ENCODE peak calls at places on chromosomes 13 and 19, in four cellular contexts. W, G, E and J are unnamed samples.

GRCh38 chr19:42596391-42597071 is 1.8 kb upstream of the CEACAM8 start:
- DNase-seq in G (peak), W (no peak), E (peak), J (peak)

GRCh38 chr13:63455938-63456337 is 2040.3 kb upstream of the PCDH20 start:
- DNase-seq in W (no peak), G (no peak), E (no peak), J (no peak)

GRCh38 chr13:96089749-96090239 is at the start of gene HS6ST3:
- DNase-seq in E (peak), G (no peak), W (peak), J (peak)

GRCh38 chr13:108342369-108343289 is 73.1 kb downstream of the TNFSF13B start:
- DNase-seq in E (no peak), W (no peak), G (peak), J (no peak)

GRCh38 chr13:50887153-50887552 is 22.4 kb upstream of the RNASEH2B start:
- DNase-seq in G (no peak), E (no peak), W (no peak), J (no peak)

GRCh38 chr19:47414469-47414868 is 4.9 kb downstream of the MEIS3 start:
- DNase-seq in G (no peak), W (no peak), E (no peak), J (no peak)

GRCh38 chr13:113457510-113457909 is 4.2 kb upstream of the ADPRHL1 start:
- DNase-seq in E (no peak), G (no peak), W (no peak), J (no peak)

GRCh38 chr19:9054768-9055167 is 32.1 kb upstream of the OR1M1 start:
- DNase-seq in E (no peak), G (no peak), W (peak), J (no peak)

GRCh38 chr13:102250448-102250847 is 151.4 kb downstream of the FGF14 start:
- DNase-seq in G (no peak), E (no peak), W (no peak), J (no peak)

GRCh38 chr19:10432736-10433130 is 12.4 kb downstream of the PDE4A start:
- DNase-seq in W (no peak), G (no peak), E (peak), J (no peak)

GRCh38 chr19:22832031-22832762 is at the start of gene ZNF723:
- DNase-seq in W (no peak), E (no peak), G (no peak), J (no peak)

GRCh38 chr13:98998831-98999634 is 21.2 kb upstream of the DOCK9 start:
- DNase-seq in G (peak), E (no peak), W (no peak), J (no peak)

GRCh38 chr13:27704681-27705080 is 83.0 kb downstream of the POLR1D start:
- DNase-seq in W (no peak), G (no peak), E (no peak), J (no peak)

DNA sequence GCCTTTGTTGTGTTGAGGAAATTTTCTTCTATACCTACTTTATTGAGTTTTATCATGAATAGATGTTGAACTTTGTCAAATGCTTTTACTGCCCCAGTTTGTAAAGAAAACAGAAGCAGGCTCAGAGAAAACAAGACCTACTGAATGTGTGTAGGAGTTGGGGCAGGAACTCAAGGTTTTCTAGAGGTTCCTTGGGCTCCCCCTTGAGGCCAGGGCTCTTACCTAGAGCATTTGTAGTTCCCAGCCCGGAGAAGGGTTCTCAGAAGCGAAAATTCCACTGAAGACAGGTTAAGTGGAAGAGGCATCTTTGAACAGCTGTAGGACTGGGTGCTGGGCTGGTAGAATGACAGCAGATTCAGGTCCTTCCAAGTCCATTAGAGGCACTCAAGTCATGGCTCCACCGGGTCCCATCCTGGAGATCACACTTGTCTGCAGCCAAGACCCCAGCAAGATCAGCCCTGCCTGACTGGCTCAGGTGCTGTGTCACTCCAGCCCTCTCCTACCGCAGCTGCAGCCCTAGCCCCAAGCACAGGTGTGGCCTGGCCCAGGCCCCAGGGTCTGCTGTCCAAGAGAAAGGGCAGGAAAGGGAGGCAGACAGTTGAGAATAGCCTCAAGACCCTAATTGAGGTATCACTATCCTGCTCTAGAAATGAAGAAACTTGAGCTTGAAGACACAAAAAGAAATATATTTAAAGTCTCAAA is 425.5 kb downstream of the PCDH20 start:
- DNase-seq in W (no peak), E (peak), G (no peak), J (no peak)
- TF ChIP-seq CTCF in W (no peak), E (no peak), G (no peak), J (no peak)

GRCh38 chr13:79543883-79544282 is 62.9 kb downstream of the NDFIP2 start:
- DNase-seq in W (no peak), E (no peak), G (no peak), J (no peak)

GRCh38 chr13:79540504-79540903 is 59.5 kb downstream of the NDFIP2 start:
- DNase-seq in W (no peak), E (no peak), G (no peak), J (no peak)

GRCh38 chr13:79538757-79539156 is 57.8 kb downstream of the NDFIP2 start:
- DNase-seq in E (no peak), W (no peak), G (no peak), J (no peak)

GRCh38 chr13:79547211-79547610 is 66.3 kb downstream of the NDFIP2 start:
- DNase-seq in E (no peak), W (no peak), G (no peak), J (no peak)

DNA sequence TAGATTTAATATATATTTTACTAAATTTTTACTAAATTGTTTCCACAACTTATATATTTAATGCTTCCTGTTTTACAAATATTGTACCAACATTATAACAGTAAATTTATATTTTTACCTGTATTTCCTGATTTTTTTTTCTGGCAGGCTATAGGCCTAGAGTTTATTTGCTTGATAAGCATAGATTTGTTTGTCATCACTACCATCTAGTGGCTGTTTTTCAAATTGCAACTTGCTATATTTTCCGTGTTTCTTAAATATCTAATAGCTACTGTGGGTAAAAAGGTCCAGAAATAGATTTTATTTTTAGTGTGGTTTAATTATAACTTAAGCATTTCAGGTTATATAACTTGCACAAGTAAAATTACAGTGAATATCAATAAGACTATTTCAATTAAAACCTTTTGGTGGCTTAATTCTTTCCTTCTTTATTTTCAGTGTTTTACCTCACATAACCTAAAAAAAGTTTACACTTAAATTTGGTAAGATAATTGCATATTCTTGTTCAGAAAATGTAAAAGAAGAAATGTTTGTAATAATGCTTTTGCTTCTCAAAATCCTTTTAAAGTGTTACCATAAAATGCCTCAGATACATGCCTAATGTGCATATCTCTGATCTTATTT is 60.6 kb downstream of the NDFIP2 start:
- DNase-seq in W (no peak), E (no peak), G (peak), J (no peak)
- TF ChIP-seq CTCF in W (peak), E (no peak), G (peak), J (peak)

GRCh38 chr19:16327131-16327450 is 2.5 kb downstream of the KLF2 start:
- DNase-seq in E (no peak), W (no peak), G (no peak), J (no peak)

GRCh38 chr19:16330368-16330801 is 5.8 kb downstream of the KLF2 start:
- DNase-seq in G (peak), W (no peak), E (peak), J (no peak)

GRCh38 chr19:16327911-16328823 is 3.5 kb downstream of the KLF2 start:
- DNase-seq in G (peak), E (peak), W (no peak), J (no peak)

GRCh38 chr19:16327501-16327900 is 2.9 kb downstream of the KLF2 start:
- DNase-seq in E (no peak), G (no peak), W (no peak), J (no peak)

DNA sequence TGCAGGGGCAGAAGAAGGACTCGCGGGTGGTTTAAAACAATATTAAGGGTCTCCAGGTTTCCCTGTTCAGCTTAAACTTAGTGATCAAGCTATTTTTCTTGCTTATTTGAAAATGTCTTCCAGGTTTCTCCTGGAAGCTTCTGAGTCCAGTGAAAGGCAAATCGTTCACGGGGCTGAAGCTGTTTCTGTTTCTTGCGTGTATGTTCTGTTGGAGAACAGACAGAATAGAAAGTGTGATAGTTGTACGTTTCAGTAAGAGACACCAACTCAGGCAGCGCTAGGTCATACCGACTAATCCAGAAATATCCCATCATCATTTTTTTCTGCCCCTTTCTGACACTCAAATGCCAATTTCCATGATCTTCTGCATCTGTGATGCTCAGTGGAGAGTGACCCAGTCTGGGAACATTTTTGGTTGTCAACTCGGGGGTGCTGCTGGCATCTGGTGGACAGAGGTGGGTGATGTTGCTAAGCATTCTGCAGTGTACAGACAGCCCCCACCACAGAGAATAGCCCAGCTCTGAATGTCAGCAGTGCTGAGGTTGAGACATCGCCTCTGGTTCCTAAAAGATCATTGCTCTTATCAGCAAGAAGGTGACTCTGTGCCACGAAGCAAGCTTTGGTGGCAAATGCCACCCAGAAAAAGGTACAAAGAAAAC is 4.3 kb downstream of the KLF2 start:
- DNase-seq in G (no peak), W (no peak), E (no peak), J (no peak)
- TF ChIP-seq CTCF in G (no peak), W (no peak), E (no peak), J (no peak)

GRCh38 chr19:49422407-49423277 is 599 bp downstream of the PTH2 start:
- DNase-seq in G (peak), W (no peak), E (no peak), J (peak)
- TF ChIP-seq CTCF in G (no peak), W (peak), E (no peak), J (peak)

GRCh38 chr19:2854849-2855248 is 12.3 kb upstream of the ZNF556 start:
- DNase-seq in E (no peak), G (no peak), W (no peak), J (no peak)

GRCh38 chr19:2863818-2864217 is 3.3 kb upstream of the ZNF556 start:
- DNase-seq in W (no peak), G (no peak), E (no peak), J (no peak)

GRCh38 chr19:2853015-2853606 is 11.8 kb downstream of the ZNF555 start:
- DNase-seq in G (no peak), E (no peak), W (no peak), J (no peak)

GRCh38 chr19:2856457-2857055 is 10.6 kb upstream of the ZNF556 start:
- DNase-seq in G (no peak), W (no peak), E (no peak), J (no peak)

DNA sequence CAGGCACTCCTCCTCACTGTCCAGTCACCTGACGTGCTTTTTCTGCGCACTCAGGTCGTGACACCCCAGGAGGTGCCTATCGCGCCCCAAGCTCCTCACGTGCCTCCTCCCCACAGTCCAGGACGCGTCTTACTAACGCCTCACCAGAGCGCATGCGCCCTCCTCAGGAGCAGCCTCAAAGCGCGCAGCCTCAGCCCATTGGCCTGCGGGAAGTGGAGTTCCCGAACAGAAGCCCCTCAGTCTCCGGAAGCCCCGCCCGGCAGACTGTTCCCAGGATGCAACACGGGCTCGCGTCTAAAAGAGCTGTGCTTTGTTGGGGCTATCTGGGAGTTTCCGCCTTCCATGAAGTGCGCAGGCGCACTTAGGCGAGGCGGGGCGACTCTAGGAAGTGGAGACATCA is 8.3 kb upstream of the ZNF556 start:
- DNase-seq in W (no peak), G (no peak), E (no peak), J (no peak)
- TF ChIP-seq CTCF in W (no peak), G (no peak), E (no peak), J (no peak)

DNA sequence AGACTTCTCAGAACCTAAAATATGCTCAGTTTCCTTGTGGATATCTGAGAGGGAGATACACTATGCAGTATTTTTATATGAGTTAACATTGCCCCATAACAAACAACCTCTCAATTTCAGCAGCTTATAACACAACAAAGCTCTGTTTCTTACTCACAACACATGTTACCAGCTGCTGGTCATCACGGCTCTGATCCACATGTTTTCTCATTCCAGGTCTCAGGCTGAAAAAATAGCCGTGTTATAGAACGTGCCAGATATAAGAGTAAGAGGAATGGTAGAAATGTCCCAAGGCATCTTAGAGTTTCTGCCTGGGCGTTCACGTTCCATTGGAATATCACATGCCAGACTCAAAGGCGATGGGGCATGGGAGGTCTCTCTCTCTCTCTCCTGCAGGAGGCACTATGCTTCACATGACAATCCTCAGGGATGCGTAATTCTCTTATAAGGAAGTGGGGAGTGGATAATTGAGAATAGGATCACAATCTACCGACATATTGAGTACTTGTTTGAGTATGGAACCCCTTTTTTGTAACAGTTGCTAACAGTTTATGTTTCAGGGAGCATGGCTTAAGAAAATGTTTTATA is 246.6 kb downstream of the NHLRC3 start:
- DNase-seq in W (no peak), E (no peak), G (no peak), J (no peak)
- TF ChIP-seq CTCF in W (no peak), E (no peak), G (peak), J (no peak)

GRCh38 chr13:111187879-111188643 is 73.0 kb downstream of the ARHGEF7 start:
- DNase-seq in W (no peak), E (no peak), G (peak), J (no peak)
- TF ChIP-seq CTCF in W (no peak), E (no peak), G (no peak), J (no peak)